ENCODE peak calls at places on chromosomes 4 and X, in four cellular contexts. V, A, H and Z are unnamed samples.

GRCh38 chr4:76982638-76983579 is 33.4 kb downstream of the SEPTIN11 start:
- DNase-seq in V (peak; percentile 54), A (no peak), H (no peak), Z (no peak)

GRCh38 chrX:151830911-151831310 is 81.8 kb upstream of the MAGEA4 start:
- DNase-seq in V (no peak), A (peak; percentile 81), H (no peak), Z (no peak)

GRCh38 chr4:1195109-1195671 is 22.8 kb upstream of the SPON2 start:
- DNase-seq in V (no peak), A (no peak), H (no peak), Z (peak; percentile 41)

GRCh38 chrX:123764967-123765871 is 32.4 kb upstream of the THOC2 start:
- DNase-seq in V (peak; percentile 81), A (peak; percentile 93), H (peak; percentile 88), Z (peak; percentile 57)

GRCh38 chrX:112820364-112821308 is 20.0 kb downstream of the AMOT start:
- DNase-seq in V (no peak), A (no peak), H (no peak), Z (no peak)

GRCh38 chr4:37528161-37528560 is 158.0 kb downstream of the RELL1 start:
- DNase-seq in V (no peak), A (no peak), H (no peak), Z (no peak)

GRCh38 chr4:48162162-48162561 is 28.1 kb upstream of the TXK start:
- DNase-seq in V (peak; percentile 35), A (no peak), H (no peak), Z (no peak)

GRCh38 chrX:24242649-24243556 is 71.0 kb downstream of the SUPT20HL2 start:
- DNase-seq in V (peak; percentile 63), A (peak; percentile 38), H (no peak), Z (no peak)

GRCh38 chrX:44784241-44784640 is 59.6 kb upstream of the DUSP21 start:
- DNase-seq in V (no peak), A (no peak), H (no peak), Z (no peak)

GRCh38 chr4:25823632-25824031 is 39.2 kb downstream of the SEL1L3 start:
- DNase-seq in V (no peak), A (no peak), H (no peak), Z (no peak)

GRCh38 chr4:57404463-57404862 is 294.3 kb upstream of the IGFBP7 start:
- DNase-seq in V (no peak), A (peak; percentile 27), H (no peak), Z (no peak)

GRCh38 chr4:47669946-47670345 is 167.9 kb downstream of the CORIN start:
- DNase-seq in V (peak; percentile 34), A (no peak), H (no peak), Z (no peak)

GRCh38 chrX:50211510-50211909 is 6.9 kb downstream of the CCNB3 start:
- DNase-seq in V (peak; percentile 4), A (peak; percentile 70), H (peak; percentile 47), Z (no peak)

GRCh38 chrX:153725039-153725831 is 579 bp downstream of the ABCD1 start:
- DNase-seq in V (no peak), A (peak; percentile 51), H (no peak), Z (peak; percentile 49)

GRCh38 chr4:162209706-162210105 is 45.9 kb upstream of the FSTL5 start:
- DNase-seq in V (no peak), A (no peak), H (no peak), Z (no peak)

GRCh38 chrX:132463411-132463810 is 25.4 kb downstream of the MBNL3 start:
- DNase-seq in V (peak; percentile 6), A (peak; percentile 34), H (no peak), Z (no peak)

GRCh38 chrX:37291924-37292323 is 57.2 kb upstream of the PRRG1 start:
- DNase-seq in V (no peak), A (no peak), H (no peak), Z (no peak)

GRCh38 chr4:37803348-37803973 is 23.0 kb upstream of the PGM2 start:
- DNase-seq in V (peak; percentile 63), A (peak; percentile 53), H (no peak), Z (no peak)

GRCh38 chr4:9924750-9925149 is 96.5 kb downstream of the SLC2A9 start:
- DNase-seq in V (peak; percentile 13), A (no peak), H (no peak), Z (no peak)

GRCh38 chr4:19462117-19462516 is 789.6 kb upstream of the SLIT2 start:
- DNase-seq in V (no peak), A (no peak), H (no peak), Z (no peak)

GRCh38 chr4:184899261-184900134 is 73.7 kb upstream of the ACSL1 start:
- DNase-seq in V (peak; percentile 8), A (no peak), H (no peak), Z (no peak)

GRCh38 chrX:54449929-54450328 is 9.7 kb downstream of the TSR2 start:
- DNase-seq in V (no peak), A (no peak), H (no peak), Z (no peak)

GRCh38 chrX:123206222-123206621 is 22.1 kb downstream of the GRIA3 start:
- DNase-seq in V (no peak), A (no peak), H (no peak), Z (no peak)

GRCh38 chr4:69881173-69881773 is 21.3 kb upstream of the SULT1E1 start:
- DNase-seq in V (peak; percentile 44), A (peak; percentile 37), H (peak; percentile 26), Z (no peak)

GRCh38 chrX:95764972-95765451 is 919.6 kb upstream of the DIAPH2 start:
- DNase-seq in V (peak; percentile 23), A (peak; percentile 72), H (peak; percentile 63), Z (no peak)

GRCh38 chrX:71532753-71533425 is at the start of gene OGT:
- DNase-seq in V (peak; percentile 97), A (peak; percentile 98), H (peak; percentile 95), Z (peak; percentile 82)

GRCh38 chrX:71532078-71532752 is 689 bp upstream of the OGT start:
- DNase-seq in V (peak; percentile 66), A (no peak), H (no peak), Z (no peak)

GRCh38 chrX:71533850-71534515 is 1.1 kb downstream of the OGT start:
- DNase-seq in V (peak; percentile 32), A (peak; percentile 68), H (peak; percentile 42), Z (peak; percentile 49)

GRCh38 chrX:71534773-71535544 is 2.1 kb downstream of the OGT start:
- DNase-seq in V (no peak), A (no peak), H (no peak), Z (no peak)

DNA sequence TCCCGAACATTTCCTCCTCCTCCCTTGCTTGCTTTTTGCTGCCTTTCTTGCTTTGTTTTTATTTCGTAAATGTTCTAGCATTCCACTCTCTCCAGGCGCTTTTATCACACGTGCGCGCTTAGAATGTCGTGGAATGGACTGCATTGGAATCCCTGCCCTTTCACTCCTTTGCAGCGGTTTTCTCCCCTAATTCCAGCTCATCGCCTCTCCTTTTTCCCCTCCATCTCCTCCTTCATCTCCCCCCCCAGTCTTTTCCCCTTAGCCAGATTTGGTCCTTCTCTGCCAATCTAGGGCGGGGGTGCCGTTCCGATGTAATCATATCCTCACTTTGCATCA is 578 bp downstream of the OGT start:
- DNase-seq in V (no peak), A (no peak), H (no peak), Z (no peak)
- H3K56ac ChIP-seq in V (peak overlapping the region; percentile 87), A (peak overlapping the region; percentile 99), H (peak overlapping the region; percentile 76), Z (peak overlapping the region; percentile 8)

GRCh38 chr4:96366632-96367031 is 526.7 kb downstream of the PDHA2 start:
- DNase-seq in V (no peak), A (no peak), H (no peak), Z (no peak)
- H3K56ac ChIP-seq in V (no peak overlapping the region), A (no peak overlapping the region), H (no peak overlapping the region), Z (no peak overlapping the region)

DNA sequence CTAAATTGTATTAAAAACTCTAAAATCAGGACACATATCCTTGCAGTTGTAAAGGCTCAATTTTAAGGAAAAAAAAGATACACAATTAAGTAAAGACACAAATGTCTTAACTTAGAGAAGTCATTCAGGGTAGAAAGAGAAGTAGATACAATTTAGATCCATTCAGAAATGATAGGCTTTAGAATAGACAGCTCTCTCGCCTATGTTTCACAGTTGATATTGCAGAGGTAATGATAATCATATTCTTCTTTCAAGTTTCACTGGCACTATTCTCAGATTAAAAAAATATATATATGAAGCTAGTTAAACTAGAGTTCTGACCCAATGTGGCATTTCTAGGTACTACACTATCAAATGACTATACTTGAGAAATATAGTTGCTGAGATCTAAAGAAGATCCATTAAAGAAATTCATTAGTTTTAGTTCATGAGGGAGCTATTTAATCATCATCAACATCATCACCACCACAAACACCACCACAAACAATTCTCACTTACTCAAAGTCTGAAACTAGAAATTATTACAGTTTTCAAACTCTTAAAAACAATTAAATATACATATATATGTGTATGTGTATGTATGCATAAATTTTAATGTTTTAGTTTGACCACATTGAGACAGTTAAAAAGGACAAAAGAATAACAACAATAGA is 93.1 kb downstream of the ANTXR2 start:
- DNase-seq in V (no peak), A (no peak), H (no peak), Z (no peak)
- H3K56ac ChIP-seq in V (no peak overlapping the region), A (no peak overlapping the region), H (no peak overlapping the region), Z (no peak overlapping the region)

DNA sequence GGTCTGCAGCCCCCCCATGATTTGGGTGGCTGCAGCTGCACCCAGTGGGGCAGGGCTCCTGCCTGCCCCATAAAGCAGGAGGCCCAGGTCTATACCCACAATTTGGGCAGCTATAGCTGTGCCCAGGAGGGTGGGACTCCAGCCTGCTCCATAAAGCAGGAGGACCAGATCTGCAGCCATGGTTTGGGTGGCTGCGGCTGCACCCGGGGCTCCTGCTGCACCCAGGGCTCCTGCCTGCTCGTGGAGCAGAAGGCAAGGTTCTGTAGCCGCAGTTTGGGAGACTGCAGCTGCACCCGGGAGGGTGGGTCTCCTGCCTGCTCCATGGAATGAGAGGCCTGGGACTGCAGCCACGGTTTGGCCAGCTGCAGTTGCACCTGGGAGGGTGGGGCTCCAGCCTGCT is 81.1 kb downstream of the ATRX start:
- DNase-seq in V (no peak), A (no peak), H (no peak), Z (no peak)
- H3K56ac ChIP-seq in V (no peak overlapping the region), A (no peak overlapping the region), H (no peak overlapping the region), Z (no peak overlapping the region)

GRCh38 chrX:53048169-53049126 is at the start of gene GPR173:
- DNase-seq in V (peak; percentile 66), A (peak; percentile 68), H (peak; percentile 84), Z (no peak)
- H3K56ac ChIP-seq in V (peak within 1 kb of the TSS; percentile 62), A (peak within 1 kb of the TSS; percentile 83), H (no peak within 1 kb of the TSS), Z (no peak within 1 kb of the TSS)

GRCh38 chr4:15161439-15161838 is 159.2 kb downstream of the CPEB2 start:
- DNase-seq in V (no peak), A (no peak), H (no peak), Z (no peak)

GRCh38 chr4:15162465-15163283 is 160.4 kb downstream of the CPEB2 start:
- DNase-seq in V (peak; percentile 53), A (peak; percentile 19), H (no peak), Z (no peak)

GRCh38 chr4:15162046-15162445 is 159.8 kb downstream of the CPEB2 start:
- DNase-seq in V (no peak), A (peak; percentile 83), H (no peak), Z (no peak)

GRCh38 chr4:15163284-15163645 is 161.0 kb downstream of the CPEB2 start:
- DNase-seq in V (no peak), A (peak; percentile 65), H (no peak), Z (no peak)

DNA sequence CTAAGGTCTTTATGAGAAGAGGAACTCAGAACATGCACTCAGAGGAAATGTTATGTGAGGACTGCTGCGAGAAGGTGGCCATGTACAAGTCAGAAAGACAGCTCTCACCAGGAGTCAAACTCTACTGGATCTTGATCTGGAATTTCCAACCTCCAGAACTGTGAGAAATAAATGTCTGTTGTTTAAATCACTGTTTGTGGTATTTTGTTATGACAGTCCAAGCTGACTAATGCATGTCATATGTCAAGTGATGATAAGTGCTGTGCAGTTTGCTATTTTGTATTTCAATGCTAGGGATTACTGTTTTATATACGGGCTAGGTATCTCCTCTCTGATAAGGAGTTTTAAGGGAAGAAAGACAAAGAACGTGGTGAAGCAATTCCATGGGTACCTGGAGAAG is 162.3 kb downstream of the CPEB2 start:
- DNase-seq in V (peak; percentile 27), A (no peak), H (no peak), Z (no peak)
- H3K56ac ChIP-seq in V (no peak overlapping the region), A (no peak overlapping the region), H (no peak overlapping the region), Z (no peak overlapping the region)